ENCODE peak calls at places on chromosomes 6 and 20, in four cellular contexts. Z is cardiac fibroblast; C is activated CD8-positive, alpha-beta memory T cell treated with anti-CD3 and anti-CD28 coated beads for 24 hours; R is left ventricle myocardium inferior. P is an unnamed sample.

GRCh38 chr6:113813207-113813606 is 43.9 kb upstream of the MARCKS start:
- DNase-seq in Z (peak), R (no peak), C (no peak), P (no peak)

GRCh38 chr6:105817961-105818360 is 268.2 kb upstream of the PRDM1 start:
- DNase-seq in R (no peak), C (no peak), Z (no peak), P (no peak)

GRCh38 chr6:55668625-55669024 is 89.6 kb upstream of the HMGCLL1 start:
- DNase-seq in C (no peak), Z (peak), R (no peak), P (peak)

GRCh38 chr6:22003219-22003779 is 293.5 kb downstream of the PRL start:
- DNase-seq in C (no peak), R (no peak), Z (peak), P (no peak)

GRCh38 chr20:8190043-8190880 is 58.2 kb downstream of the PLCB1 start:
- DNase-seq in R (no peak), Z (no peak), C (no peak), P (no peak)

GRCh38 chr6:27188206-27188884 is 59.2 kb upstream of the PRSS16 start:
- DNase-seq in Z (peak), R (peak), C (peak), P (peak)

GRCh38 chr6:149031545-149032317 is 284.9 kb downstream of the UST start:
- DNase-seq in R (no peak), C (peak), Z (peak), P (no peak)

GRCh38 chr6:111551521-111552231 is 54.0 kb downstream of the TRAF3IP2 start:
- DNase-seq in R (no peak), Z (no peak), C (no peak), P (peak)

GRCh38 chr6:43174263-43175112 is 3.4 kb downstream of the SRF start:
- DNase-seq in R (peak), C (peak), Z (peak), P (peak)

GRCh38 chr6:14108571-14109410 is 8.8 kb upstream of the CD83 start:
- DNase-seq in Z (no peak), R (no peak), C (peak), P (no peak)

GRCh38 chr20:49132995-49133451 is 55.1 kb downstream of the STAU1 start:
- DNase-seq in C (no peak), Z (peak), R (no peak), P (peak)

GRCh38 chr6:135555550-135555949 is 58.0 kb upstream of the AHI1 start:
- DNase-seq in C (no peak), Z (no peak), R (no peak), P (no peak)

GRCh38 chr20:44113642-44113945 is 73.4 kb downstream of the JPH2 start:
- DNase-seq in Z (no peak), C (no peak), R (no peak), P (no peak)